ENCODE peak calls at places on chromosomes 6 and 20, in four cellular contexts. M is left ventricle myocardium superior, O is NCI-H1417 treated with DMSO at 0.1 percent for 48 hours, J is Panc1. F is an unnamed sample.

GRCh38 chr6:33091957-33092356 is 16.2 kb downstream of the HLA-DPB1 start:
- DNase-seq in J (no peak), M (peak; percentile 60), O (no peak), F (peak; percentile 58)

GRCh38 chr6:70668499-70668812 is 773 bp downstream of the SMAP1 start:
- DNase-seq in M (no peak), O (no peak), J (no peak), F (no peak)

GRCh38 chr20:42974347-42974746 is 215.4 kb downstream of the PTPRT start:
- DNase-seq in J (no peak), O (no peak), M (no peak), F (no peak)

GRCh38 chr6:37473364-37474095 is 26.2 kb downstream of the CCDC167 start:
- DNase-seq in O (no peak), M (peak; percentile 85), J (no peak), F (peak; percentile 82)

GRCh38 chr6:11710968-11711643 is 67.5 kb downstream of the ADTRP start:
- DNase-seq in J (no peak), M (no peak), O (peak; percentile 44), F (no peak)

GRCh38 chr20:36396847-36397246 is 90.7 kb downstream of the DLGAP4 start:
- DNase-seq in J (no peak), O (no peak), M (no peak), F (no peak)

GRCh38 chr20:2688041-2688591 is 4.5 kb upstream of the EBF4 start:
- DNase-seq in J (no peak), O (no peak), M (peak; percentile 61), F (peak; percentile 66)

GRCh38 chr6:144083172-144083571 is 12.2 kb downstream of the SF3B5 start:
- DNase-seq in M (no peak), O (no peak), J (no peak), F (no peak)

GRCh38 chr6:166997768-166998255 is 1.4 kb upstream of the CEP43 start:
- DNase-seq in J (peak; percentile 56), O (no peak), M (peak; percentile 59), F (peak; percentile 68)

GRCh38 chr20:62237772-62238568 is at the start of gene OSBPL2:
- DNase-seq in J (peak; percentile 97), O (peak; percentile 96), M (peak; percentile 99), F (peak; percentile 99)

GRCh38 chr6:4129446-4129845 is 5.9 kb downstream of the ECI2 start:
- DNase-seq in M (no peak), O (no peak), J (no peak), F (no peak)

GRCh38 chr6:159271257-159271656 is 102.1 kb downstream of the FNDC1 start:
- DNase-seq in M (no peak), O (no peak), J (no peak), F (no peak)

GRCh38 chr6:51541847-51542246 is 545.6 kb downstream of the PKHD1 start:
- DNase-seq in O (peak; percentile 71), J (no peak), M (no peak), F (no peak)

GRCh38 chr6:79134699-79135474 is 56.8 kb upstream of the PHIP start:
- DNase-seq in M (no peak), J (no peak), O (no peak), F (no peak)

GRCh38 chr6:97819680-97820079 is 536.7 kb upstream of the MMS22L start:
- DNase-seq in M (no peak), O (no peak), J (no peak), F (no peak)

GRCh38 chr6:54717849-54718455 is 128.6 kb upstream of the FAM83B start:
- DNase-seq in O (peak; percentile 70), J (peak; percentile 77), M (no peak), F (no peak)

GRCh38 chr20:13219327-13220193 is 1.5 kb upstream of the ISM1 start:
- DNase-seq in O (no peak), J (no peak), M (no peak), F (no peak)

GRCh38 chr20:25987073-25987927 is 290.6 kb upstream of the ZNF337 start:
- DNase-seq in J (peak; percentile 2), O (peak; percentile 30), M (peak; percentile 68), F (peak; percentile 67)

GRCh38 chr6:163354779-163355431 is 59.6 kb upstream of the QKI start:
- DNase-seq in M (peak; percentile 82), J (no peak), O (no peak), F (peak; percentile 83)

GRCh38 chr6:32151885-32152311 is at the start of gene PRRT1:
- DNase-seq in M (no peak), O (no peak), J (no peak), F (no peak)

GRCh38 chr6:145723646-145724045 is 11.7 kb downstream of the EPM2A start:
- DNase-seq in O (no peak), M (no peak), J (no peak), F (no peak)

GRCh38 chr6:33758807-33759206 is 12.1 kb upstream of the IP6K3 start:
- DNase-seq in M (no peak), J (no peak), O (no peak), F (no peak)

GRCh38 chr20:5056801-5057599 is 55.7 kb upstream of the SLC23A2 start:
- DNase-seq in J (no peak), O (no peak), M (peak; percentile 41), F (peak; percentile 66)

GRCh38 chr6:71334768-71335167 is 46.2 kb downstream of the OGFRL1 start:
- DNase-seq in M (no peak), O (no peak), J (no peak), F (no peak)

F was measured in Right ventricle myocardium superior.